ENCODE peak calls at places on chromosomes 16 and 17, in six cellular contexts. One of them, this sample, is unnamed. For H3K4me1, the result is how much of the 10 kb centered on the place peaks cover.

GRCh38 chr16:2385441-2385840 is 43.8 kb upstream of the CCNF start:
- DNase-seq in H1: no peak
- DNase-seq in HCT116: no peak
- DNase-seq in HepG2: no peak
- DNase-seq in GM12878: no peak
- DNase-seq in K562: no peak
- DNase-seq in this sample: no peak

GRCh38 chr16:7132465-7132864 is 200.2 kb upstream of the RBFOX1 start:
- DNase-seq in GM12878: no peak
- DNase-seq in HepG2: no peak
- DNase-seq in K562: no peak
- DNase-seq in H1: no peak
- DNase-seq in HCT116: no peak
- DNase-seq in this sample: no peak

GRCh38 chr17:13024033-13024432 is 6.2 kb upstream of the ELAC2 start:
- DNase-seq in H1: no peak
- DNase-seq in HCT116: no peak
- DNase-seq in GM12878: no peak
- DNase-seq in HepG2: no peak
- DNase-seq in K562: no peak
- DNase-seq in this sample: no peak

GRCh38 chr17:58086953-58087352 is 3.7 kb downstream of the DYNLL2 start:
- DNase-seq in HepG2: no peak
- DNase-seq in H1: peak
- DNase-seq in HCT116: no peak
- DNase-seq in GM12878: no peak
- DNase-seq in K562: no peak
- DNase-seq in this sample: no peak

GRCh38 chr17:50731575-50732460 is 12.4 kb downstream of the LUC7L3 start:
- DNase-seq in HCT116: no peak
- DNase-seq in K562: peak
- DNase-seq in H1: no peak
- DNase-seq in HepG2: no peak
- DNase-seq in GM12878: no peak
- DNase-seq in this sample: no peak

GRCh38 chr17:3763777-3764170 is 37.2 kb downstream of the ITGAE start:
- DNase-seq in H1: no peak
- DNase-seq in GM12878: no peak
- DNase-seq in K562: no peak
- DNase-seq in HepG2: no peak
- DNase-seq in HCT116: no peak
- DNase-seq in this sample: no peak

GRCh38 chr16:81451753-81452680 is 7.4 kb downstream of the CMIP start:
- DNase-seq in GM12878: no peak
- DNase-seq in HCT116: no peak
- DNase-seq in H1: no peak
- DNase-seq in K562: peak
- DNase-seq in HepG2: peak
- DNase-seq in this sample: no peak

GRCh38 chr17:66493283-66494019 is 191.0 kb downstream of the PRKCA start:
- DNase-seq in H1: no peak
- DNase-seq in HCT116: no peak
- DNase-seq in HepG2: no peak
- DNase-seq in K562: peak
- DNase-seq in GM12878: no peak
- DNase-seq in this sample: no peak

GRCh38 chr17:46870116-46870803 is 18.9 kb downstream of the WNT9B start:
- DNase-seq in HepG2: peak
- DNase-seq in K562: no peak
- DNase-seq in H1: no peak
- DNase-seq in HCT116: no peak
- DNase-seq in GM12878: no peak
- DNase-seq in this sample: no peak

GRCh38 chr17:48100591-48101011 is 677 bp downstream of the CBX1 start:
- DNase-seq in HepG2: peak
- DNase-seq in HCT116: peak
- DNase-seq in GM12878: no peak
- DNase-seq in H1: peak
- DNase-seq in K562: peak
- DNase-seq in this sample: peak

GRCh38 chr17:65115721-65116312 is 21.4 kb upstream of the RGS9 start:
- DNase-seq in K562: no peak
- DNase-seq in GM12878: no peak
- DNase-seq in HCT116: no peak
- DNase-seq in H1: no peak
- DNase-seq in HepG2: no peak
- DNase-seq in this sample: no peak

GRCh38 chr16:87874639-87875472 is 5.5 kb upstream of the SLC7A5 start:
- DNase-seq in HCT116: no peak
- DNase-seq in GM12878: no peak
- DNase-seq in K562: no peak
- DNase-seq in H1: peak
- DNase-seq in HepG2: no peak
- DNase-seq in this sample: peak

GRCh38 chr17:13757871-13758270 is 156.1 kb upstream of the HS3ST3A1 start:
- DNase-seq in K562: no peak
- DNase-seq in H1: no peak
- DNase-seq in GM12878: no peak
- DNase-seq in HCT116: no peak
- DNase-seq in HepG2: no peak
- DNase-seq in this sample: no peak

GRCh38 chr17:47914296-47914948 is 18.4 kb downstream of the SP2 start:
- DNase-seq in HepG2: no peak
- DNase-seq in K562: no peak
- DNase-seq in GM12878: no peak
- DNase-seq in H1: no peak
- DNase-seq in HCT116: no peak
- DNase-seq in this sample: no peak

GRCh38 chr17:63640038-63640437 is 17.8 kb downstream of the MAP3K3 start:
- DNase-seq in K562: no peak
- DNase-seq in H1: no peak
- DNase-seq in GM12878: no peak
- DNase-seq in HCT116: no peak
- DNase-seq in HepG2: no peak
- DNase-seq in this sample: no peak

GRCh38 chr17:27473748-27474609 is 17.7 kb downstream of the KSR1 start:
- DNase-seq in HCT116: no peak
- DNase-seq in GM12878: peak
- DNase-seq in K562: peak
- DNase-seq in HepG2: no peak
- DNase-seq in H1: no peak
- DNase-seq in this sample: no peak

GRCh38 chr17:34252138-34252889 is 2.8 kb upstream of the CCL2 start:
- DNase-seq in H1: no peak
- DNase-seq in HCT116: no peak
- DNase-seq in GM12878: peak
- DNase-seq in HepG2: no peak
- DNase-seq in K562: peak
- DNase-seq in this sample: no peak

GRCh38 chr17:59825533-59826316 is 67.0 kb downstream of the TUBD1 start:
- DNase-seq in K562: no peak
- DNase-seq in HepG2: no peak
- DNase-seq in H1: no peak
- DNase-seq in GM12878: no peak
- DNase-seq in HCT116: no peak
- DNase-seq in this sample: no peak

GRCh38 chr17:78428842-78429617 is 50.6 kb downstream of the PGS1 start:
- DNase-seq in HepG2: no peak
- DNase-seq in H1: no peak
- DNase-seq in HCT116: no peak
- DNase-seq in K562: no peak
- DNase-seq in GM12878: no peak
- DNase-seq in this sample: no peak

GRCh38 chr17:78429618-78429995 is 51.2 kb downstream of the PGS1 start:
- DNase-seq in H1: no peak
- DNase-seq in HCT116: no peak
- DNase-seq in GM12878: no peak
- DNase-seq in K562: no peak
- DNase-seq in HepG2: no peak
- DNase-seq in this sample: no peak

GRCh38 chr17:78427140-78427539 is 48.7 kb downstream of the PGS1 start:
- DNase-seq in K562: no peak
- DNase-seq in HepG2: no peak
- DNase-seq in GM12878: no peak
- DNase-seq in HCT116: no peak
- DNase-seq in H1: no peak
- DNase-seq in this sample: no peak

GRCh38 chr17:78426293-78426879 is 47.9 kb downstream of the PGS1 start:
- DNase-seq in HCT116: no peak
- DNase-seq in GM12878: no peak
- DNase-seq in K562: no peak
- DNase-seq in H1: no peak
- DNase-seq in HepG2: no peak
- DNase-seq in this sample: no peak

GRCh38 chr17:78428025-78428575 is 49.7 kb downstream of the PGS1 start:
- DNase-seq in HCT116: no peak
- DNase-seq in H1: no peak
- DNase-seq in HepG2: no peak
- DNase-seq in K562: no peak
- DNase-seq in GM12878: no peak
- DNase-seq in this sample: no peak
- H3K9ac ChIP-seq in HCT116: no peak
- H3K9ac ChIP-seq in H1: no peak
- H3K9ac ChIP-seq in HepG2: no peak
- H3K9ac ChIP-seq in K562: no peak
- H3K9ac ChIP-seq in GM12878: no peak
- H3K9ac ChIP-seq in this sample: no peak

GRCh38 chr16:57807968-57808528 is 5.8 kb upstream of the KIFC3 start:
- DNase-seq in HepG2: peak
- DNase-seq in H1: peak
- DNase-seq in GM12878: no peak
- DNase-seq in HCT116: peak
- DNase-seq in K562: peak
- DNase-seq in this sample: no peak

GRCh38 chr16:57808589-57808988 is 6.3 kb upstream of the KIFC3 start:
- DNase-seq in HepG2: no peak
- DNase-seq in GM12878: no peak
- DNase-seq in HCT116: no peak
- DNase-seq in K562: no peak
- DNase-seq in H1: no peak
- DNase-seq in this sample: no peak

GRCh38 chr16:57809276-57809793 is 7.0 kb upstream of the KIFC3 start:
- DNase-seq in HCT116: no peak
- DNase-seq in HepG2: no peak
- DNase-seq in K562: no peak
- DNase-seq in GM12878: no peak
- DNase-seq in H1: no peak
- DNase-seq in this sample: no peak

GRCh38 chr16:57809843-57810196 is 7.5 kb upstream of the KIFC3 start:
- DNase-seq in K562: peak
- DNase-seq in HCT116: no peak
- DNase-seq in GM12878: no peak
- DNase-seq in H1: no peak
- DNase-seq in HepG2: no peak
- DNase-seq in this sample: no peak

DNA sequence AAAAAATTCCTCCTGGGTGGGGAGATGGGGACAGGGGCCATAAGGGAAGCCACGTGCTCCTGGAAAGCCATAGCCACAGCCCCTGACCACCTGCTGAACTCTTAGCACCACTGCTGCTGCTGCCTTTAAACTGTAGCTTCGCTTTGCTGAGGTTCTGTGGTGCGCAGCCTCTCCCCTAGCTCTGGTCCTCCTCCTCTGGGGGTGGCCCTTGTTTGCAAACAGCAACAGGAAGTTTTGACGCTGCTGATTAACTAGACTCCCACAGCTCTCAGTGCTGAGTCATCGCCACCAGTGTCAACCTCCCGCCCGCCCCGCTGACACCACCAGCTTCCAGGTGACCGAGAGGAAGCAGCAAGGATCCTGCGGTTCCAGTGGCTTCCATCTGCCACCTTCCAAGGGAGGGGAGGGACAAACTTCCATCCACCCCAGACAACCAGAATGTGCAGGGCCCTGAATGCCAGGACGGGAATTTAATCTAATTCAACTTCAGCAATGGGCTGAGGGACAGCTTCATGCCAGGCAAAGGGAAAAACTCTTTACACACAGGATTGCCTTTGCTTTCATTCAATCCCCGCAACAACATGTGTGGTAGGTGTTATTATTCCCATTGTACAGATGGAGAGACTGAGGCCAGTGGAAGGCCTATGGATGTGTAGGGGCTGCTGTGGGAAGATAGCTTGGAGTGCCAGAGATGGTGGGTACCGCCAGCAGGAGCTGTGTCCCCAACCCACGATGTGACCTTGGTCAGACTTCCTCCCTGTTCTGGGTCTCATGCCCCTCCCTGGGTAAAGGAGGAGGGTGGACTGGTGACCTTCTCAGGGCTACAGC is 8.1 kb upstream of the KIFC3 start:
- DNase-seq in HepG2: peak
- DNase-seq in H1: no peak
- DNase-seq in K562: peak
- DNase-seq in GM12878: peak
- DNase-seq in HCT116: peak
- DNase-seq in this sample: peak
- TF ChIP-seq ZNF274 in HepG2: no peak
- TF ChIP-seq ZNF274 in H1: no peak
- TF ChIP-seq ZNF274 in K562: no peak
- TF ChIP-seq ZNF274 in GM12878: no peak
- TF ChIP-seq ZNF274 in HCT116: no peak
- TF ChIP-seq ZNF274 in this sample: no peak

DNA sequence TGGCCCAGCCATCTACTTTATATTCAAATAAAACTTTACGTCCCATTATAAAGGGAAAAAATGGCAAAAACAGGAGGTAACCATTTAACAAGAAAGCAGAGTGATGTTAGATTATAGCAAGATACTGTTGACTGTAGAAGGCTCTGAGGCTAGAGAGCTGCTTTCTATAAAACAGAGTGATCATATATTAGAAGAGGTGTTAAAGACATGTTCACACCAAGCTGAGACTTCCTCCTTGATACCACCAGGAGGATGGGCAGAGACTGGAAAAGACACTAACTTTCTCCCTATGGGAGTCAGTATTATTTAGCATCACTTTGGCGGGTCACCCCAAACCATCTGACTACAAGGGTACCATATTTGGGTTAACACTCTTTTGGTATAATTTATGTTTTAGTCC is 697 bp upstream of the CIITA start:
- DNase-seq in GM12878: no peak
- DNase-seq in HCT116: no peak
- DNase-seq in H1: no peak
- DNase-seq in HepG2: no peak
- DNase-seq in K562: no peak
- DNase-seq in this sample: no peak
- H3K4me1 ChIP-seq in GM12878: under half
- H3K4me1 ChIP-seq in HCT116: under half
- H3K4me1 ChIP-seq in H1: under half
- H3K4me1 ChIP-seq in HepG2: under half
- H3K4me1 ChIP-seq in K562: under half
- H3K4me1 ChIP-seq in this sample: under half

DNA sequence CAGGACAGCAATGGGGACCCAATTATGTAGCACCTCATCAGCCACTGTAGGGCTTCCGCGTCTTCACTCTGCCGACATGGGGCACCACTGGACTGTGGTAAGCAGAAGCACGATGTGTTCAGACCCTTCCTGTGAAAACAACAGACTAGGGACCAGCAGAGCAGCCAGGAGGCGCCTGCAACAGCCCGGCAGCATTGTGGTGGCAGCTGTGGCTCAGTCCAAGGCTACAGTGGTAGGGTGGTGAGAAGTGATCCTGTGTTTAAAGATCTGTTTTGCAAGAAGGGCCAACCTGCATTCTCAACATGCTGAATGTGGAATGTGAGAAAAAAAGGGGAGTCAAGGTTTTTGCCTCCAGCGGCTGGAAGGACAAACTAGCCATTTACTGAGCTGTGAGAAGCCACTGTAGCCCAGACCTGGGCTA is 80.8 kb downstream of the GAS7 start:
- DNase-seq in HepG2: peak
- DNase-seq in H1: no peak
- DNase-seq in GM12878: peak
- DNase-seq in K562: no peak
- DNase-seq in HCT116: no peak
- DNase-seq in this sample: no peak
- H3K9ac ChIP-seq in HepG2: no peak
- H3K9ac ChIP-seq in H1: no peak
- H3K9ac ChIP-seq in GM12878: no peak
- H3K9ac ChIP-seq in K562: no peak
- H3K9ac ChIP-seq in HCT116: no peak
- H3K9ac ChIP-seq in this sample: no peak